ENCODE peak calls at places on chromosomes 2 and 18, in seven cellular contexts. A, M, S, I, G, L and H are unnamed samples.
A peak's percentile ranks its signal among the peaks of the same experiment; 100 is the strongest.

GRCh38 chr2:20153131-20153851 is 71.6 kb downstream of the SDC1 start:
- DNase-seq in A (no peak), M (no peak), S (no peak), I (no peak), G (no peak), L (no peak), H (no peak)

GRCh38 chr18:68152770-68153169 is 562.1 kb downstream of the TMX3 start:
- DNase-seq in A (peak; percentile 37), M (peak; percentile 24), S (no peak), I (no peak), G (no peak), L (no peak), H (no peak)

GRCh38 chr2:203361922-203362321 is 33.7 kb downstream of the ABI2 start:
- DNase-seq in A (no peak), M (no peak), S (no peak), I (no peak), G (peak; percentile 52), L (no peak), H (no peak)

GRCh38 chr2:35410431-35411061 is 945.0 kb upstream of the CRIM1 start:
- DNase-seq in A (peak; percentile 55), M (peak; percentile 61), S (peak; percentile 85), I (peak; percentile 4), G (no peak), L (no peak), H (peak; percentile 82)

GRCh38 chr2:85549826-85550225 is 10.9 kb downstream of the MAT2A start:
- DNase-seq in A (no peak), M (no peak), S (no peak), I (peak; percentile 77), G (peak; percentile 97), L (no peak), H (no peak)

GRCh38 chr2:20650412-20650879 is 452 bp downstream of the HS1BP3 start:
- DNase-seq in A (peak; percentile 40), M (peak; percentile 34), S (no peak), I (no peak), G (peak; percentile 67), L (peak; percentile 69), H (no peak)

GRCh38 chr2:228876296-228876695 is 394.8 kb downstream of the PID1 start:
- DNase-seq in A (no peak), M (no peak), S (no peak), I (no peak), G (no peak), L (no peak), H (no peak)

GRCh38 chr2:27885656-27886055 is 4.5 kb downstream of the RBKS start:
- DNase-seq in A (no peak), M (no peak), S (no peak), I (no peak), G (peak; percentile 37), L (no peak), H (no peak)

GRCh38 chr18:9053814-9054213 is 48.7 kb upstream of the NDUFV2 start:
- DNase-seq in A (no peak), M (no peak), S (no peak), I (no peak), G (no peak), L (no peak), H (no peak)

GRCh38 chr2:107419191-107419590 is 407.5 kb upstream of the RGPD4 start:
- DNase-seq in A (no peak), M (no peak), S (no peak), I (no peak), G (no peak), L (no peak), H (no peak)

GRCh38 chr2:127594116-127594591 is 51.8 kb upstream of the GPR17 start:
- DNase-seq in A (no peak), M (no peak), S (no peak), I (no peak), G (no peak), L (peak; percentile 44), H (no peak)

GRCh38 chr2:98551316-98551715 is 57.0 kb downstream of the COA5 start:
- DNase-seq in A (no peak), M (no peak), S (no peak), I (no peak), G (no peak), L (no peak), H (no peak)

GRCh38 chr2:109143214-109144187 is 14.5 kb downstream of the SH3RF3 start:
- DNase-seq in A (no peak), M (no peak), S (no peak), I (no peak), G (no peak), L (no peak), H (no peak)

GRCh38 chr2:85112906-85113625 is 20.1 kb upstream of the TCF7L1 start:
- DNase-seq in A (no peak), M (no peak), S (no peak), I (no peak), G (no peak), L (no peak), H (no peak)

GRCh38 chr2:102117488-102117887 is 25.1 kb upstream of the IL1R1 start:
- DNase-seq in A (no peak), M (no peak), S (no peak), I (no peak), G (no peak), L (no peak), H (no peak)

GRCh38 chr2:199602271-199602895 is 144.6 kb upstream of the SATB2 start:
- DNase-seq in A (peak; percentile 38), M (peak; percentile 49), S (no peak), I (no peak), G (no peak), L (no peak), H (no peak)

GRCh38 chr18:38174594-38174993 is 609.0 kb upstream of the CELF4 start:
- DNase-seq in A (no peak), M (no peak), S (no peak), I (no peak), G (no peak), L (no peak), H (no peak)

GRCh38 chr2:109091526-109091925 is 37.5 kb upstream of the SH3RF3 start:
- DNase-seq in A (no peak), M (no peak), S (peak; percentile 9), I (no peak), G (no peak), L (no peak), H (no peak)

GRCh38 chr2:96359310-96359709 is 23.7 kb downstream of the NCAPH start:
- DNase-seq in A (peak; percentile 50), M (peak; percentile 29), S (no peak), I (no peak), G (no peak), L (no peak), H (peak; percentile 40)

GRCh38 chr2:96361751-96362150 is 26.2 kb downstream of the NCAPH start:
- DNase-seq in A (no peak), M (no peak), S (no peak), I (no peak), G (no peak), L (no peak), H (no peak)

GRCh38 chr2:96356889-96357288 is 21.3 kb downstream of the NCAPH start:
- DNase-seq in A (no peak), M (no peak), S (no peak), I (no peak), G (no peak), L (no peak), H (no peak)

GRCh38 chr2:96354492-96354891 is 18.9 kb downstream of the NCAPH start:
- DNase-seq in A (no peak), M (no peak), S (no peak), I (no peak), G (no peak), L (no peak), H (no peak)

GRCh38 chr2:96359866-96360265 is 24.3 kb downstream of the NCAPH start:
- DNase-seq in A (no peak), M (no peak), S (no peak), I (no peak), G (no peak), L (no peak), H (no peak)
- TF ChIP-seq CTCF in A (no peak), M (no peak), S (no peak), I (no peak), G (no peak), L (no peak), H (no peak)

GRCh38 chr2:240985881-240986786 is 12.3 kb upstream of the SNED1 start:
- DNase-seq in A (no peak), M (no peak), S (peak; percentile 48), I (no peak), G (no peak), L (peak; percentile 62), H (peak; percentile 28)
- TF ChIP-seq CTCF in A (no peak), M (no peak), S (no peak), I (no peak), G (no peak), L (no peak), H (no peak)

GRCh38 chr18:59458575-59458974 is 99.5 kb upstream of the LMAN1 start:
- DNase-seq in A (no peak), M (no peak), S (no peak), I (no peak), G (no peak), L (no peak), H (no peak)

GRCh38 chr18:59454909-59455727 is 96.1 kb upstream of the LMAN1 start:
- DNase-seq in A (no peak), M (no peak), S (no peak), I (no peak), G (peak; percentile 31), L (no peak), H (no peak)

GRCh38 chr18:59453468-59453961 is 94.5 kb upstream of the LMAN1 start:
- DNase-seq in A (no peak), M (peak; percentile 4), S (no peak), I (no peak), G (peak; percentile 39), L (no peak), H (no peak)

GRCh38 chr18:59456657-59457056 is 97.6 kb upstream of the LMAN1 start:
- DNase-seq in A (no peak), M (no peak), S (no peak), I (no peak), G (no peak), L (no peak), H (no peak)

DNA sequence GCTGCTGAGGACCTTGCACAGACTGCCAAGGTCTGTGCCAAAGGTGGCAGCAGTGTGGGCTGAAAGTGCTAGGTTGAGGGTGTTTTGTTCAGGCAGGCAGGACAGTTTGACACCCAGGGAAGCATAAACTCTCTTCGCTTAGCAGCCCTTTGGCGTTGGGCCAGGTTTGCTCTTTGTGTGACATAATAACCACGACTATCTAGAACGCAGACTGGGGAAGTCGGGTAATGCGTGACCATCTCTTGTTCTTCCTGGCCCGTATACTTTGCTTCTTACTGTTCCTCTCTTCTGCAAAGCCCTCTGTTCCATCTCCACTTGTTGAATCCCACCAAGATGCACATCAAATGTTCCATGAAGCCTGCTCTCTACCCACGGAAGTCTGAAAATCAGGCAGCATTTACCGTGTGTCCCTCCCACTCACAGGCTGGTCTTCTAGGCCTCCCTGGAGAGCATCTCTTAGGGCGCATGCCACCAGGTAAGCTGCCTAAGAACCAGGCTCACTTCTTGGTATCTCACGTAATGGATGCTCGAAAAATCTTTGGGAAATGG is 96.7 kb upstream of the LMAN1 start:
- DNase-seq in A (no peak), M (no peak), S (no peak), I (no peak), G (no peak), L (no peak), H (no peak)
- TF ChIP-seq CTCF in A (no peak), M (no peak), S (no peak), I (no peak), G (no peak), L (no peak), H (no peak)

DNA sequence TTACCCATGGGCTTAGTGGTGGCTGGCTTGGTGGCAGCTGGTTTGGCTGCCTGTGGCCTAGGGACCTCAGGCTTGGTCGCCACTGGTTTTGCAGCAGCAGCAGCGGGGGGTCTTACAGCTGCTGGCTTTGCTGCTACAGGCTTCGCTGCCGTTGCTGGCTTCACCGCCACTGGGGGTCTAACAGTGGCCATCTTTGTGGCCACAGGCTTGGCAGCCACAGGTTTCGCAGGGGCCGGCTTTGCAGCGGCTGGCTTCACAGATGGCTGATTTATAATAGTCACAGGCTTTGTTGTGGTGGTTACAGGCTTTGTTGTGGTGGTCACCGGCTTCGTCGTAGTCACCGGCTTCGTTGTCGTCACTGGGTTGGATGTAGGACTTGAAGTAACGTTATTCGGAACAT is 77.8 kb downstream of the COL6A3 start:
- DNase-seq in A (no peak), M (no peak), S (no peak), I (no peak), G (no peak), L (no peak), H (no peak)
- TF ChIP-seq CTCF in A (no peak), M (no peak), S (no peak), I (no peak), G (no peak), L (no peak), H (no peak)